ENCODE peak calls at places on chromosomes 5 and 9, in five cellular contexts. One of them, this sample, is unnamed.

GRCh38 chr9:21711504-21711903 is 90.9 kb upstream of the MTAP start:
- DNase-seq in stimulated activated CD4-positive, alpha-beta T cell treated with anti-CD3 and anti-CD28 coated beads, Interleukin-1b, Interleukin-23, amount 100 ng/mL, for 24 hours: no peak
- DNase-seq in iPS DF 6.9: no peak
- DNase-seq in activated T-helper 1 cell treated with anti-CD3 and anti-CD28 coated beads, Interleukin-2, amount 50 U/mL, for 16 hours: no peak
- DNase-seq in stimulated activated CD8-positive, alpha-beta memory T cell treated with anti-CD3 and anti-CD28 coated beads, Interleukin-4, amount 100 ng/mL, for 24 hours: no peak
- DNase-seq in this sample: no peak

GRCh38 chr5:139671096-139671841 is 23.1 kb downstream of the CXXC5 start:
- DNase-seq in activated T-helper 1 cell treated with anti-CD3 and anti-CD28 coated beads, Interleukin-2, amount 50 U/mL, for 16 hours: no peak
- DNase-seq in iPS DF 6.9: no peak
- DNase-seq in stimulated activated CD4-positive, alpha-beta T cell treated with anti-CD3 and anti-CD28 coated beads, Interleukin-1b, Interleukin-23, amount 100 ng/mL, for 24 hours: no peak
- DNase-seq in stimulated activated CD8-positive, alpha-beta memory T cell treated with anti-CD3 and anti-CD28 coated beads, Interleukin-4, amount 100 ng/mL, for 24 hours: no peak
- DNase-seq in this sample: peak; percentile 39

GRCh38 chr9:35335164-35335563 is 154.7 kb upstream of the RUSC2 start:
- DNase-seq in stimulated activated CD8-positive, alpha-beta memory T cell treated with anti-CD3 and anti-CD28 coated beads, Interleukin-4, amount 100 ng/mL, for 24 hours: no peak
- DNase-seq in activated T-helper 1 cell treated with anti-CD3 and anti-CD28 coated beads, Interleukin-2, amount 50 U/mL, for 16 hours: no peak
- DNase-seq in stimulated activated CD4-positive, alpha-beta T cell treated with anti-CD3 and anti-CD28 coated beads, Interleukin-1b, Interleukin-23, amount 100 ng/mL, for 24 hours: no peak
- DNase-seq in iPS DF 6.9: no peak
- DNase-seq in this sample: no peak

GRCh38 chr5:42811591-42812392 is at the start of gene SELENOP:
- DNase-seq in activated T-helper 1 cell treated with anti-CD3 and anti-CD28 coated beads, Interleukin-2, amount 50 U/mL, for 16 hours: no peak
- DNase-seq in stimulated activated CD8-positive, alpha-beta memory T cell treated with anti-CD3 and anti-CD28 coated beads, Interleukin-4, amount 100 ng/mL, for 24 hours: no peak
- DNase-seq in iPS DF 6.9: peak; percentile 7
- DNase-seq in stimulated activated CD4-positive, alpha-beta T cell treated with anti-CD3 and anti-CD28 coated beads, Interleukin-1b, Interleukin-23, amount 100 ng/mL, for 24 hours: no peak
- DNase-seq in this sample: no peak

GRCh38 chr5:148750614-148751013 is 75.8 kb upstream of the ADRB2 start:
- DNase-seq in stimulated activated CD4-positive, alpha-beta T cell treated with anti-CD3 and anti-CD28 coated beads, Interleukin-1b, Interleukin-23, amount 100 ng/mL, for 24 hours: no peak
- DNase-seq in activated T-helper 1 cell treated with anti-CD3 and anti-CD28 coated beads, Interleukin-2, amount 50 U/mL, for 16 hours: no peak
- DNase-seq in iPS DF 6.9: no peak
- DNase-seq in stimulated activated CD8-positive, alpha-beta memory T cell treated with anti-CD3 and anti-CD28 coated beads, Interleukin-4, amount 100 ng/mL, for 24 hours: no peak
- DNase-seq in this sample: no peak

GRCh38 chr9:97880336-97880735 is 27.3 kb downstream of the FOXE1 start:
- DNase-seq in stimulated activated CD8-positive, alpha-beta memory T cell treated with anti-CD3 and anti-CD28 coated beads, Interleukin-4, amount 100 ng/mL, for 24 hours: no peak
- DNase-seq in activated T-helper 1 cell treated with anti-CD3 and anti-CD28 coated beads, Interleukin-2, amount 50 U/mL, for 16 hours: no peak
- DNase-seq in iPS DF 6.9: no peak
- DNase-seq in stimulated activated CD4-positive, alpha-beta T cell treated with anti-CD3 and anti-CD28 coated beads, Interleukin-1b, Interleukin-23, amount 100 ng/mL, for 24 hours: no peak
- DNase-seq in this sample: no peak

GRCh38 chr9:81814404-81814793 is 113.8 kb upstream of the SPATA31D4 start:
- DNase-seq in stimulated activated CD8-positive, alpha-beta memory T cell treated with anti-CD3 and anti-CD28 coated beads, Interleukin-4, amount 100 ng/mL, for 24 hours: no peak
- DNase-seq in activated T-helper 1 cell treated with anti-CD3 and anti-CD28 coated beads, Interleukin-2, amount 50 U/mL, for 16 hours: no peak
- DNase-seq in iPS DF 6.9: no peak
- DNase-seq in stimulated activated CD4-positive, alpha-beta T cell treated with anti-CD3 and anti-CD28 coated beads, Interleukin-1b, Interleukin-23, amount 100 ng/mL, for 24 hours: no peak
- DNase-seq in this sample: no peak

GRCh38 chr9:3136999-3137675 is 293.2 kb upstream of the PUM3 start:
- DNase-seq in stimulated activated CD4-positive, alpha-beta T cell treated with anti-CD3 and anti-CD28 coated beads, Interleukin-1b, Interleukin-23, amount 100 ng/mL, for 24 hours: no peak
- DNase-seq in iPS DF 6.9: no peak
- DNase-seq in stimulated activated CD8-positive, alpha-beta memory T cell treated with anti-CD3 and anti-CD28 coated beads, Interleukin-4, amount 100 ng/mL, for 24 hours: no peak
- DNase-seq in activated T-helper 1 cell treated with anti-CD3 and anti-CD28 coated beads, Interleukin-2, amount 50 U/mL, for 16 hours: no peak
- DNase-seq in this sample: no peak

GRCh38 chr9:69671904-69672827 is at the start of gene APBA1:
- DNase-seq in stimulated activated CD8-positive, alpha-beta memory T cell treated with anti-CD3 and anti-CD28 coated beads, Interleukin-4, amount 100 ng/mL, for 24 hours: peak; percentile 24
- DNase-seq in iPS DF 6.9: no peak
- DNase-seq in stimulated activated CD4-positive, alpha-beta T cell treated with anti-CD3 and anti-CD28 coated beads, Interleukin-1b, Interleukin-23, amount 100 ng/mL, for 24 hours: peak; percentile 17
- DNase-seq in activated T-helper 1 cell treated with anti-CD3 and anti-CD28 coated beads, Interleukin-2, amount 50 U/mL, for 16 hours: no peak
- DNase-seq in this sample: no peak

GRCh38 chr9:89601856-89602562 is 2.8 kb upstream of the GADD45G start:
- DNase-seq in activated T-helper 1 cell treated with anti-CD3 and anti-CD28 coated beads, Interleukin-2, amount 50 U/mL, for 16 hours: no peak
- DNase-seq in stimulated activated CD4-positive, alpha-beta T cell treated with anti-CD3 and anti-CD28 coated beads, Interleukin-1b, Interleukin-23, amount 100 ng/mL, for 24 hours: no peak
- DNase-seq in stimulated activated CD8-positive, alpha-beta memory T cell treated with anti-CD3 and anti-CD28 coated beads, Interleukin-4, amount 100 ng/mL, for 24 hours: no peak
- DNase-seq in iPS DF 6.9: no peak
- DNase-seq in this sample: no peak

GRCh38 chr9:128947423-128948310 is at the start of the genes DOLK and NUP188:
- DNase-seq in stimulated activated CD8-positive, alpha-beta memory T cell treated with anti-CD3 and anti-CD28 coated beads, Interleukin-4, amount 100 ng/mL, for 24 hours: peak; percentile 98
- DNase-seq in iPS DF 6.9: peak; percentile 73
- DNase-seq in activated T-helper 1 cell treated with anti-CD3 and anti-CD28 coated beads, Interleukin-2, amount 50 U/mL, for 16 hours: peak; percentile 99
- DNase-seq in stimulated activated CD4-positive, alpha-beta T cell treated with anti-CD3 and anti-CD28 coated beads, Interleukin-1b, Interleukin-23, amount 100 ng/mL, for 24 hours: peak; percentile 99
- DNase-seq in this sample: peak; percentile 96

GRCh38 chr9:106958955-106959657 is 96.1 kb downstream of the ZNF462 start:
- DNase-seq in activated T-helper 1 cell treated with anti-CD3 and anti-CD28 coated beads, Interleukin-2, amount 50 U/mL, for 16 hours: no peak
- DNase-seq in stimulated activated CD4-positive, alpha-beta T cell treated with anti-CD3 and anti-CD28 coated beads, Interleukin-1b, Interleukin-23, amount 100 ng/mL, for 24 hours: no peak
- DNase-seq in iPS DF 6.9: no peak
- DNase-seq in stimulated activated CD8-positive, alpha-beta memory T cell treated with anti-CD3 and anti-CD28 coated beads, Interleukin-4, amount 100 ng/mL, for 24 hours: no peak
- DNase-seq in this sample: no peak

GRCh38 chr5:179623906-179624741 is 653 bp upstream of the HNRNPH1 start:
- DNase-seq in iPS DF 6.9: no peak
- DNase-seq in stimulated activated CD8-positive, alpha-beta memory T cell treated with anti-CD3 and anti-CD28 coated beads, Interleukin-4, amount 100 ng/mL, for 24 hours: peak; percentile 31
- DNase-seq in activated T-helper 1 cell treated with anti-CD3 and anti-CD28 coated beads, Interleukin-2, amount 50 U/mL, for 16 hours: peak; percentile 13
- DNase-seq in stimulated activated CD4-positive, alpha-beta T cell treated with anti-CD3 and anti-CD28 coated beads, Interleukin-1b, Interleukin-23, amount 100 ng/mL, for 24 hours: peak; percentile 40
- DNase-seq in this sample: peak; percentile 68

GRCh38 chr9:70256123-70256551 is 2.6 kb upstream of the SMC5 start:
- DNase-seq in iPS DF 6.9: no peak
- DNase-seq in stimulated activated CD4-positive, alpha-beta T cell treated with anti-CD3 and anti-CD28 coated beads, Interleukin-1b, Interleukin-23, amount 100 ng/mL, for 24 hours: no peak
- DNase-seq in stimulated activated CD8-positive, alpha-beta memory T cell treated with anti-CD3 and anti-CD28 coated beads, Interleukin-4, amount 100 ng/mL, for 24 hours: no peak
- DNase-seq in activated T-helper 1 cell treated with anti-CD3 and anti-CD28 coated beads, Interleukin-2, amount 50 U/mL, for 16 hours: no peak
- DNase-seq in this sample: no peak

GRCh38 chr5:1437452-1437851 is 7.8 kb downstream of the SLC6A3 start:
- DNase-seq in stimulated activated CD4-positive, alpha-beta T cell treated with anti-CD3 and anti-CD28 coated beads, Interleukin-1b, Interleukin-23, amount 100 ng/mL, for 24 hours: no peak
- DNase-seq in stimulated activated CD8-positive, alpha-beta memory T cell treated with anti-CD3 and anti-CD28 coated beads, Interleukin-4, amount 100 ng/mL, for 24 hours: no peak
- DNase-seq in activated T-helper 1 cell treated with anti-CD3 and anti-CD28 coated beads, Interleukin-2, amount 50 U/mL, for 16 hours: no peak
- DNase-seq in iPS DF 6.9: no peak
- DNase-seq in this sample: no peak

GRCh38 chr5:177356756-177357458 is 817 bp upstream of the RGS14 start:
- DNase-seq in stimulated activated CD8-positive, alpha-beta memory T cell treated with anti-CD3 and anti-CD28 coated beads, Interleukin-4, amount 100 ng/mL, for 24 hours: no peak
- DNase-seq in activated T-helper 1 cell treated with anti-CD3 and anti-CD28 coated beads, Interleukin-2, amount 50 U/mL, for 16 hours: no peak
- DNase-seq in stimulated activated CD4-positive, alpha-beta T cell treated with anti-CD3 and anti-CD28 coated beads, Interleukin-1b, Interleukin-23, amount 100 ng/mL, for 24 hours: no peak
- DNase-seq in iPS DF 6.9: no peak
- DNase-seq in this sample: no peak

GRCh38 chr9:16928179-16928945 is 57.9 kb upstream of the BNC2 start:
- DNase-seq in activated T-helper 1 cell treated with anti-CD3 and anti-CD28 coated beads, Interleukin-2, amount 50 U/mL, for 16 hours: no peak
- DNase-seq in stimulated activated CD8-positive, alpha-beta memory T cell treated with anti-CD3 and anti-CD28 coated beads, Interleukin-4, amount 100 ng/mL, for 24 hours: no peak
- DNase-seq in iPS DF 6.9: no peak
- DNase-seq in stimulated activated CD4-positive, alpha-beta T cell treated with anti-CD3 and anti-CD28 coated beads, Interleukin-1b, Interleukin-23, amount 100 ng/mL, for 24 hours: no peak
- DNase-seq in this sample: no peak

GRCh38 chr5:67451640-67452279 is 255.2 kb upstream of the CD180 start:
- DNase-seq in stimulated activated CD8-positive, alpha-beta memory T cell treated with anti-CD3 and anti-CD28 coated beads, Interleukin-4, amount 100 ng/mL, for 24 hours: no peak
- DNase-seq in stimulated activated CD4-positive, alpha-beta T cell treated with anti-CD3 and anti-CD28 coated beads, Interleukin-1b, Interleukin-23, amount 100 ng/mL, for 24 hours: no peak
- DNase-seq in activated T-helper 1 cell treated with anti-CD3 and anti-CD28 coated beads, Interleukin-2, amount 50 U/mL, for 16 hours: no peak
- DNase-seq in iPS DF 6.9: no peak
- DNase-seq in this sample: no peak

GRCh38 chr9:15935661-15936315 is 382.9 kb downstream of the CCDC171 start:
- DNase-seq in iPS DF 6.9: no peak
- DNase-seq in stimulated activated CD8-positive, alpha-beta memory T cell treated with anti-CD3 and anti-CD28 coated beads, Interleukin-4, amount 100 ng/mL, for 24 hours: no peak
- DNase-seq in activated T-helper 1 cell treated with anti-CD3 and anti-CD28 coated beads, Interleukin-2, amount 50 U/mL, for 16 hours: no peak
- DNase-seq in stimulated activated CD4-positive, alpha-beta T cell treated with anti-CD3 and anti-CD28 coated beads, Interleukin-1b, Interleukin-23, amount 100 ng/mL, for 24 hours: no peak
- DNase-seq in this sample: no peak

GRCh38 chr5:87190687-87191086 is 77.0 kb upstream of the RASA1 start:
- DNase-seq in iPS DF 6.9: no peak
- DNase-seq in activated T-helper 1 cell treated with anti-CD3 and anti-CD28 coated beads, Interleukin-2, amount 50 U/mL, for 16 hours: no peak
- DNase-seq in stimulated activated CD8-positive, alpha-beta memory T cell treated with anti-CD3 and anti-CD28 coated beads, Interleukin-4, amount 100 ng/mL, for 24 hours: no peak
- DNase-seq in stimulated activated CD4-positive, alpha-beta T cell treated with anti-CD3 and anti-CD28 coated beads, Interleukin-1b, Interleukin-23, amount 100 ng/mL, for 24 hours: no peak
- DNase-seq in this sample: no peak

GRCh38 chr5:158121678-158122077 is 262.7 kb upstream of the CLINT1 start:
- DNase-seq in iPS DF 6.9: no peak
- DNase-seq in stimulated activated CD8-positive, alpha-beta memory T cell treated with anti-CD3 and anti-CD28 coated beads, Interleukin-4, amount 100 ng/mL, for 24 hours: no peak
- DNase-seq in activated T-helper 1 cell treated with anti-CD3 and anti-CD28 coated beads, Interleukin-2, amount 50 U/mL, for 16 hours: no peak
- DNase-seq in stimulated activated CD4-positive, alpha-beta T cell treated with anti-CD3 and anti-CD28 coated beads, Interleukin-1b, Interleukin-23, amount 100 ng/mL, for 24 hours: no peak
- DNase-seq in this sample: no peak

GRCh38 chr5:58983496-58983895 is 400.6 kb downstream of the RAB3C start:
- DNase-seq in activated T-helper 1 cell treated with anti-CD3 and anti-CD28 coated beads, Interleukin-2, amount 50 U/mL, for 16 hours: no peak
- DNase-seq in stimulated activated CD4-positive, alpha-beta T cell treated with anti-CD3 and anti-CD28 coated beads, Interleukin-1b, Interleukin-23, amount 100 ng/mL, for 24 hours: no peak
- DNase-seq in stimulated activated CD8-positive, alpha-beta memory T cell treated with anti-CD3 and anti-CD28 coated beads, Interleukin-4, amount 100 ng/mL, for 24 hours: no peak
- DNase-seq in iPS DF 6.9: no peak
- DNase-seq in this sample: no peak

GRCh38 chr5:68548959-68549676 is 333.6 kb downstream of the PIK3R1 start:
- DNase-seq in stimulated activated CD4-positive, alpha-beta T cell treated with anti-CD3 and anti-CD28 coated beads, Interleukin-1b, Interleukin-23, amount 100 ng/mL, for 24 hours: no peak
- DNase-seq in iPS DF 6.9: no peak
- DNase-seq in activated T-helper 1 cell treated with anti-CD3 and anti-CD28 coated beads, Interleukin-2, amount 50 U/mL, for 16 hours: no peak
- DNase-seq in stimulated activated CD8-positive, alpha-beta memory T cell treated with anti-CD3 and anti-CD28 coated beads, Interleukin-4, amount 100 ng/mL, for 24 hours: no peak
- DNase-seq in this sample: no peak

GRCh38 chr5:131169810-131170539 is 769 bp upstream of the LYRM7 start:
- DNase-seq in iPS DF 6.9: no peak
- DNase-seq in stimulated activated CD4-positive, alpha-beta T cell treated with anti-CD3 and anti-CD28 coated beads, Interleukin-1b, Interleukin-23, amount 100 ng/mL, for 24 hours: no peak
- DNase-seq in stimulated activated CD8-positive, alpha-beta memory T cell treated with anti-CD3 and anti-CD28 coated beads, Interleukin-4, amount 100 ng/mL, for 24 hours: no peak
- DNase-seq in activated T-helper 1 cell treated with anti-CD3 and anti-CD28 coated beads, Interleukin-2, amount 50 U/mL, for 16 hours: no peak
- DNase-seq in this sample: no peak